ENCODE peak calls at places on chromosomes 16 and 17, in ten cellular contexts. H is cardiac muscle cell, D is psoas muscle, V is activated B cell treated with CpG ODN at 0.5 μM for 24 hours, S is HFFc6, C is body of pancreas, K is HCT116, G is heart left ventricle, N is testis, T is mesothelial cell of epicardium. R is an unnamed sample.

GRCh38 chr17:63024716-63025115 is 58.7 kb downstream of the TANC2 start:
- DNase-seq in S (peak; percentile 50), H (peak; percentile 43), V (no peak), T (no peak), C (no peak), D (no peak), N (no peak), G (no peak), K (no peak), R (peak; percentile 16)

GRCh38 chr17:976316-976715 is 3.3 kb downstream of the NXN start:
- DNase-seq in V (no peak), K (no peak), H (no peak), C (no peak), D (no peak), N (no peak), S (no peak), T (no peak), G (no peak), R (no peak)

GRCh38 chr17:50277357-50277754 is 3.1 kb downstream of the TMEM92 start:
- DNase-seq in N (no peak), C (no peak), K (no peak), V (no peak), D (no peak), G (no peak), S (no peak), H (no peak), T (no peak), R (no peak)

GRCh38 chr17:49890077-49890821 is 42.4 kb upstream of the TAC4 start:
- DNase-seq in C (no peak), K (no peak), V (no peak), S (no peak), G (no peak), N (peak; percentile 30), D (peak; percentile 41), H (peak; percentile 33), T (no peak), R (no peak)

GRCh38 chr16:27685802-27686201 is 135.9 kb downstream of the KATNIP start:
- DNase-seq in H (peak; percentile 9), D (no peak), S (peak; percentile 28), K (no peak), T (no peak), N (no peak), G (no peak), V (no peak), C (peak; percentile 16), R (no peak)

GRCh38 chr16:64962786-64963185 is 159.1 kb downstream of the CDH11 start:
- DNase-seq in H (peak; percentile 18), S (peak; percentile 8), T (no peak), N (no peak), C (no peak), G (no peak), V (no peak), D (no peak), K (no peak), R (no peak)

GRCh38 chr16:83652898-83653297 is 154.9 kb upstream of the HSBP1 start:
- DNase-seq in K (no peak), N (no peak), V (no peak), G (no peak), T (no peak), D (no peak), C (no peak), S (no peak), H (peak; percentile 32), R (no peak)

GRCh38 chr17:82645516-82645915 is 2.7 kb downstream of the WDR45B start:
- DNase-seq in K (no peak), T (no peak), V (no peak), S (no peak), C (no peak), N (no peak), D (no peak), H (no peak), G (no peak), R (no peak)

GRCh38 chr16:57303021-57303909 is 18.8 kb upstream of the PLLP start:
- DNase-seq in K (no peak), N (no peak), D (no peak), C (no peak), V (no peak), T (no peak), G (peak; percentile 2), H (no peak), S (no peak), R (no peak)

GRCh38 chr16:57301126-57301817 is 16.8 kb upstream of the PLLP start:
- DNase-seq in C (no peak), N (peak; percentile 18), V (no peak), D (no peak), K (no peak), G (no peak), H (no peak), S (no peak), T (no peak), R (no peak)

GRCh38 chr16:57305159-57305811 is 20.8 kb upstream of the PLLP start:
- DNase-seq in T (no peak), D (peak; percentile 43), S (no peak), N (peak; percentile 43), K (no peak), C (no peak), V (no peak), H (no peak), G (peak; percentile 64), R (no peak)

GRCh38 chr16:57304169-57305061 is 19.9 kb upstream of the PLLP start:
- DNase-seq in C (peak; percentile 77), D (peak; percentile 39), V (no peak), T (no peak), H (peak; percentile 90), S (no peak), N (peak; percentile 41), G (peak; percentile 56), K (no peak), R (peak; percentile 28)

GRCh38 chr16:57303910-57304168 is 19.4 kb upstream of the PLLP start:
- DNase-seq in S (no peak), K (no peak), H (no peak), N (no peak), C (no peak), G (peak; percentile 27), V (no peak), D (no peak), T (no peak), R (no peak)
- TF ChIP-seq CTCF in S (no peak), K (no peak), H (no peak), N (no peak), C (no peak), G (no peak), V (no peak), D (no peak), T (no peak), R (no peak)

GRCh38 chr16:66658143-66658859 is 38.2 kb downstream of the CMTM4 start:
- DNase-seq in H (no peak), S (no peak), D (no peak), N (no peak), T (no peak), C (no peak), V (no peak), G (no peak), K (no peak), R (no peak)

GRCh38 chr16:66658860-66659190 is 37.7 kb downstream of the CMTM4 start:
- DNase-seq in C (no peak), V (no peak), G (no peak), N (no peak), H (no peak), S (no peak), K (no peak), D (no peak), T (no peak), R (no peak)

GRCh38 chr16:66661210-66661560 is 35.4 kb downstream of the CMTM4 start:
- DNase-seq in N (no peak), V (no peak), G (no peak), C (no peak), H (no peak), K (no peak), D (no peak), S (no peak), T (no peak), R (no peak)

GRCh38 chr16:66662445-66663194 is 33.9 kb downstream of the CMTM4 start:
- DNase-seq in S (peak; percentile 30), D (no peak), V (no peak), G (no peak), T (no peak), C (no peak), K (peak; percentile 21), H (peak; percentile 58), N (peak; percentile 54), R (no peak)

DNA sequence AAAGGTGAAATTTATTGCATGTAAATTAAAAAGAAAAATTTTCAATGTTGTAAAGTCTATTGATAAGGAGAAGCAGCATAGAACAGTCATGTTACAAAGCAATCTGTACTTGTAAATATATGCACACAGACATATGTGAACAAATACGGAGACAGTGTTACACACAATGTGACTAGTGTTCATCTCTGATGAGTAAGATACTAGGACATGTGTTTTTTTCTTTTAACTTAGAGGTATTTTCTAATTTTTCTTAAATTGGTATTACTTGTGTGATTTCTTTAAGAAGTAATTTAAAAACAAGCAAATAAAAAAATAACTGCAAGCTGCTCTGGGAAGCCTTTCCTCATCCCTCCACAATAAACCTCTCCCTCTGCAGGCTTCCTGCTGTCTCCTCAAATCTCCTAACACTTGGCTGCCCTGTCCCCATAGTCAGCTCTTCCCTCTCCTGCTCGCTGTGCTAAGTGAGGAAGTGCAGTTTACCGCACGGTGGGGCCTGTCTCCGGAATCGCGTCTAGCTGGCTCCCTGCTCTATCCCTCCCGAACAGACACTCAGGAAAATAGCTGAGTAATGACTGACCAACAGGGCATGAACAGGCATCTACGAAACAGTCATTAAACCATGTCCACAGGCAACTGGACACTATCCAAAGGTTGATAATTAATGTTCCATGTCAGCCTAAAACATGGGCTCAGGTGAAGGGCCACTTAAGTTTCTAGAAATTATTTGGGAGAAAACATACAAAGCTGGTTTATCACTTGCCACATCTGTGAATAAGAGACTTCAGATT is 35.9 kb downstream of the CMTM4 start:
- DNase-seq in T (no peak), K (no peak), D (peak; percentile 65), H (peak; percentile 88), V (no peak), S (peak; percentile 91), G (peak; percentile 76), N (peak; percentile 82), C (peak; percentile 56), R (peak; percentile 56)
- TF ChIP-seq CTCF in T (no peak), K (no peak), D (peak; percentile 34), H (peak; percentile 46), V (no peak), S (peak; percentile 50), G (peak; percentile 46), N (no peak), C (no peak), R (peak; percentile 35)

GRCh38 chr17:5236871-5237540 is 2.3 kb upstream of the SCIMP start:
- DNase-seq in S (no peak), V (no peak), N (no peak), H (no peak), D (no peak), K (no peak), G (no peak), C (no peak), T (no peak), R (no peak)

GRCh38 chr17:5241861-5242671 is 7.4 kb upstream of the SCIMP start:
- DNase-seq in T (no peak), S (no peak), K (no peak), D (no peak), N (no peak), C (no peak), V (no peak), G (peak; percentile 5), H (no peak), R (no peak)

GRCh38 chr17:5234645-5235576 is at the start of gene SCIMP:
- DNase-seq in V (peak; percentile 63), H (no peak), S (no peak), N (no peak), K (no peak), T (no peak), G (no peak), D (no peak), C (peak; percentile 14), R (no peak)

GRCh38 chr17:5238333-5238732 is 3.7 kb upstream of the SCIMP start:
- DNase-seq in V (no peak), S (no peak), K (no peak), D (no peak), C (no peak), T (no peak), G (no peak), H (no peak), N (no peak), R (no peak)

GRCh38 chr17:5237541-5238016 is 2.9 kb upstream of the SCIMP start:
- DNase-seq in V (no peak), K (peak; percentile 65), H (peak; percentile 69), G (no peak), C (peak; percentile 37), S (peak; percentile 63), N (peak; percentile 73), T (no peak), D (no peak), R (peak; percentile 17)
- TF ChIP-seq CTCF in V (no peak), K (peak; percentile 89), H (peak; percentile 72), G (peak; percentile 47), C (peak; percentile 52), S (peak; percentile 90), N (peak; percentile 33), T (no peak), D (peak; percentile 33), R (peak; percentile 74)

GRCh38 chr17:9101356-9101755 is 80.0 kb downstream of the NTN1 start:
- DNase-seq in G (no peak), C (peak; percentile 75), D (no peak), N (no peak), S (no peak), T (no peak), H (no peak), V (no peak), K (no peak), R (no peak)
- TF ChIP-seq CTCF in G (no peak), C (no peak), D (no peak), N (no peak), S (no peak), T (no peak), H (no peak), V (no peak), K (no peak), R (no peak)